ENCODE peak calls at places on chromosomes 7 and 10, in six cellular contexts. W is heart left ventricle, L is GM20000, F is tibial artery, M is foreskin keratinocyte, J is cardiac fibroblast. E is an unnamed sample.

GRCh38 chr10:61750943-61751471 is 88.3 kb downstream of the CABCOCO1 start:
- DNase-seq in W (peak), L (peak), F (peak), M (peak), J (peak), E (peak)

GRCh38 chr7:51350195-51350896 is 33.7 kb upstream of the COBL start:
- DNase-seq in W (no peak), L (no peak), F (no peak), M (peak), J (no peak), E (peak)

GRCh38 chr10:43396061-43396927 is 12.7 kb downstream of the HNRNPF start:
- DNase-seq in W (peak), L (peak), F (peak), M (no peak), J (peak), E (peak)

GRCh38 chr7:889025-889390 is 12.7 kb downstream of the GET4 start:
- DNase-seq in W (no peak), L (no peak), F (no peak), M (no peak), J (no peak), E (no peak)

GRCh38 chr10:68135362-68135761 is 26.1 kb downstream of the MYPN start:
- DNase-seq in W (no peak), L (no peak), F (no peak), M (no peak), J (peak), E (no peak)

GRCh38 chr10:29496341-29497162 is 138.2 kb downstream of the SVIL start:
- DNase-seq in W (peak), L (peak), F (peak), M (no peak), J (peak), E (peak)

GRCh38 chr7:128240696-128241386 is at the start of gene LEP:
- DNase-seq in W (no peak), L (no peak), F (no peak), M (no peak), J (no peak), E (no peak)

GRCh38 chr10:27383595-27384542 is 120.2 kb upstream of the RAB18 start:
- DNase-seq in W (no peak), L (no peak), F (no peak), M (peak), J (no peak), E (peak)

GRCh38 chr7:117412390-117412789 is 14.9 kb downstream of the ASZ1 start:
- DNase-seq in W (no peak), L (no peak), F (no peak), M (no peak), J (no peak), E (no peak)

GRCh38 chr10:102394801-102395676 is 466 bp upstream of the NFKB2 start:
- DNase-seq in W (peak), L (peak), F (peak), M (peak), J (peak), E (peak)

GRCh38 chr7:158000160-158000559 is 587.5 kb downstream of the PTPRN2 start:
- DNase-seq in W (no peak), L (no peak), F (no peak), M (no peak), J (no peak), E (peak)

GRCh38 chr7:23938937-23939552 is 229.0 kb downstream of the STK31 start:
- DNase-seq in W (no peak), L (peak), F (no peak), M (peak), J (peak), E (peak)

GRCh38 chr10:58704226-58705200 is 191.8 kb downstream of the BICC1 start:
- DNase-seq in W (no peak), L (no peak), F (no peak), M (no peak), J (peak), E (no peak)

GRCh38 chr7:5677538-5678294 is 103.7 kb downstream of the RNF216 start:
- DNase-seq in W (peak), L (peak), F (peak), M (peak), J (peak), E (peak)

DNA sequence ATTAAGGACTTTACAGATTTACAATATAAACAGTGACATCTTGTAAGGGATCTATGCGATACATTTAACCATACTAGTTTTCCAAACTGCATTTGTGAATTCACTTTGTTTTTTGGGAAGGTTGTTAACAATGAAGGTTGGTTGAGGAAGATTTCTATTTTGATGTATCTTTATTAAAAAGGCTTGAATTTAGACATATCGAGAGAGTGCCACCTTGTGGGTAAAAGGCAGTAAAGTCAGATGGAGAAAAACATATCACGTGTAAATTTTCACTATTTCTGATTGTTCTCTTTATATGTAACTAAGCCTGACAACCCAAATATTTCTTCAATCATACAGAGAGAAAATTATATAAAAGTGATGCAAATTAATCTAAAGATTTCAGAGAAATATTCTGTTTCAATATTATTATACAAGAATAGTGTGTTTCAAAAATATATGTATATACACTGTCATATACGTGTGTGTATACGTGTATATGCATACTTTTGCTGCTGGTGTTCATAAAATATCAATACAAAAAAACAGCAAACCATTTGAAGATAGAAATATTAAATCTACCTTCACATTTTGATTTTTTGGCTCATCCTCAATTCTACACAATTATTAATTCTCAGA is 988.6 kb downstream of the SORCS1 start:
- DNase-seq in W (no peak), L (peak), F (no peak), M (no peak), J (peak), E (peak)
- TF ChIP-seq CTCF in W (peak), L (peak), F (no peak), M (peak), J (peak), E (peak)

GRCh38 chr7:38889872-38890432 is 19.0 kb downstream of the VPS41 start:
- DNase-seq in W (no peak), L (no peak), F (no peak), M (no peak), J (no peak), E (no peak)
- TF ChIP-seq CTCF in W (no peak), L (no peak), F (peak), M (peak), J (peak), E (peak)

GRCh38 chr10:126857178-126857806 is 47.9 kb upstream of the DOCK1 start:
- DNase-seq in W (no peak), L (no peak), F (no peak), M (no peak), J (no peak), E (no peak)
- TF ChIP-seq CTCF in W (no peak), L (no peak), F (no peak), M (peak), J (no peak), E (no peak)

GRCh38 chr10:9311702-9312499 is 1257.4 kb downstream of the GATA3 start:
- DNase-seq in W (no peak), L (no peak), F (no peak), M (no peak), J (no peak), E (peak)
- TF ChIP-seq CTCF in W (peak), L (no peak), F (no peak), M (peak), J (peak), E (no peak)